ENCODE peak calls at places on chromosomes 5 and 9, in nine cellular contexts. T, A, M, G, C, H, S, Q and J are unnamed samples.

GRCh38 chr9:77834898-77835505 is 186.9 kb upstream of the GNA14 start:
- DNase-seq in Q (no peak), A (no peak), T (no peak), M (no peak), G (no peak), C (no peak), H (no peak), S (no peak), J (peak; percentile 24)

GRCh38 chr5:143052967-143053682 is 282.9 kb downstream of the ARHGAP26 start:
- DNase-seq in T (no peak), M (no peak), Q (no peak), H (no peak), G (peak; percentile 53), A (no peak), C (no peak), S (no peak), J (no peak)

GRCh38 chr9:91427873-91428272 is 4.2 kb upstream of the NFIL3 start:
- DNase-seq in A (no peak), M (no peak), Q (peak; percentile 24), C (no peak), G (no peak), S (no peak), T (peak; percentile 44), H (no peak), J (no peak)

GRCh38 chr9:21491742-21492141 is 9.6 kb upstream of the IFNE start:
- DNase-seq in M (peak; percentile 3), H (no peak), S (no peak), C (no peak), G (no peak), T (no peak), A (no peak), Q (no peak), J (no peak)

GRCh38 chr9:115014438-115014837 is 84.0 kb upstream of the TNFSF8 start:
- DNase-seq in H (no peak), C (no peak), Q (no peak), T (no peak), G (no peak), A (no peak), M (no peak), S (no peak), J (no peak)

GRCh38 chr5:80055491-80056170 is 20.5 kb downstream of the THBS4 start:
- DNase-seq in G (no peak), C (no peak), Q (no peak), M (no peak), H (no peak), A (peak; percentile 14), S (no peak), T (peak; percentile 75), J (no peak)

GRCh38 chr5:82467006-82467561 is 188.9 kb upstream of the RPS23 start:
- DNase-seq in A (no peak), M (no peak), Q (no peak), C (no peak), T (no peak), S (no peak), G (no peak), H (no peak), J (no peak)

GRCh38 chr5:67156976-67157583 is 39.5 kb downstream of the CD180 start:
- DNase-seq in A (no peak), S (no peak), H (peak; percentile 30), T (peak; percentile 64), C (no peak), M (peak; percentile 38), G (peak; percentile 70), Q (no peak), J (peak; percentile 18)

GRCh38 chr5:100306000-100306399 is 229.2 kb upstream of the FAM174A start:
- DNase-seq in A (no peak), C (no peak), H (no peak), S (no peak), M (no peak), G (no peak), T (no peak), Q (no peak), J (no peak)

GRCh38 chr5:145629047-145629446 is 206.1 kb downstream of the PRELID2 start:
- DNase-seq in Q (no peak), C (no peak), A (no peak), S (no peak), H (no peak), T (no peak), M (no peak), G (no peak), J (no peak)

GRCh38 chr5:7856855-7857254 is 5.9 kb upstream of the CFAP90 start:
- DNase-seq in C (no peak), H (no peak), A (no peak), M (peak; percentile 34), S (no peak), T (peak; percentile 24), Q (peak; percentile 75), G (peak; percentile 35), J (peak; percentile 50)

GRCh38 chr9:72600671-72601070 is 79.3 kb downstream of the TMC1 start:
- DNase-seq in A (no peak), S (no peak), M (no peak), H (no peak), C (no peak), T (no peak), G (no peak), Q (no peak), J (no peak)

GRCh38 chr5:657570-657969 is 35.6 kb downstream of the TPPP start:
- DNase-seq in Q (peak; percentile 19), H (no peak), A (no peak), C (no peak), T (peak; percentile 22), M (peak; percentile 93), S (no peak), G (no peak), J (peak; percentile 36)

GRCh38 chr9:74120470-74120869 is 376.7 kb upstream of the RORB start:
- DNase-seq in T (no peak), H (no peak), S (no peak), G (no peak), C (no peak), M (no peak), A (no peak), Q (no peak), J (no peak)

GRCh38 chr5:547086-547924 is 23.1 kb upstream of the SLC9A3 start:
- DNase-seq in A (no peak), T (no peak), M (no peak), Q (no peak), S (peak; percentile 5), C (no peak), H (peak; percentile 0), G (no peak), J (no peak)

GRCh38 chr9:97895695-97896332 is 26.5 kb downstream of the TRMO start:
- DNase-seq in A (no peak), T (no peak), M (peak; percentile 3), S (no peak), Q (no peak), H (no peak), C (no peak), G (peak; percentile 20), J (peak; percentile 25)

GRCh38 chr5:52997424-52997823 is 8.3 kb downstream of the ITGA2 start:
- DNase-seq in H (no peak), G (no peak), Q (no peak), M (no peak), T (peak; percentile 23), C (no peak), A (no peak), S (no peak), J (no peak)

GRCh38 chr9:132037470-132037869 is 42.2 kb downstream of the MED27 start:
- DNase-seq in T (no peak), C (no peak), M (no peak), Q (no peak), G (no peak), A (no peak), S (no peak), H (no peak), J (no peak)

GRCh38 chr9:99357575-99357974 is 135.5 kb downstream of the SEC61B start:
- DNase-seq in A (no peak), H (no peak), G (peak; percentile 13), S (no peak), C (no peak), T (no peak), Q (no peak), M (no peak), J (no peak)

GRCh38 chr9:135245482-135246247 is 158.2 kb downstream of the OLFM1 start:
- DNase-seq in C (no peak), H (no peak), Q (no peak), T (no peak), A (no peak), G (no peak), S (no peak), M (no peak), J (no peak)

GRCh38 chr5:34688015-34688800 is 32.1 kb downstream of the RAI14 start:
- DNase-seq in C (no peak), S (no peak), T (no peak), A (no peak), Q (no peak), H (no peak), M (no peak), G (no peak), J (no peak)

GRCh38 chr5:14108170-14108996 is 34.8 kb upstream of the TRIO start:
- DNase-seq in G (peak; percentile 91), S (no peak), Q (peak; percentile 55), M (peak; percentile 86), T (peak; percentile 64), A (peak; percentile 16), H (no peak), C (peak; percentile 30), J (peak; percentile 73)

GRCh38 chr9:133990366-133991210 is 1.5 kb downstream of the VAV2 start:
- DNase-seq in M (peak; percentile 93), C (no peak), Q (peak; percentile 84), G (no peak), S (no peak), H (no peak), A (peak; percentile 92), T (peak; percentile 86), J (no peak)

GRCh38 chr9:27535701-27536118 is 6.1 kb upstream of the MOB3B start:
- DNase-seq in Q (no peak), S (no peak), T (peak; percentile 16), C (no peak), A (no peak), H (no peak), G (peak; percentile 63), M (no peak), J (peak; percentile 8)

GRCh38 chr5:83434929-83435328 is 36.6 kb upstream of the VCAN start:
- DNase-seq in S (no peak), M (no peak), A (no peak), T (no peak), C (no peak), Q (no peak), H (no peak), G (no peak), J (no peak)

GRCh38 chr5:65030056-65030455 is 261.3 kb downstream of the CWC27 start:
- DNase-seq in C (no peak), G (no peak), T (no peak), A (no peak), S (no peak), H (no peak), M (no peak), Q (no peak), J (no peak)

GRCh38 chr9:250625-251024 is 36.0 kb downstream of the DOCK8 start:
- DNase-seq in A (no peak), Q (no peak), S (no peak), T (no peak), M (no peak), G (no peak), H (no peak), C (no peak), J (peak; percentile 29)

GRCh38 chr5:157282150-157282549 is 16.2 kb downstream of the CYFIP2 start:
- DNase-seq in G (no peak), Q (no peak), A (no peak), H (no peak), M (no peak), S (no peak), T (no peak), C (no peak), J (no peak)